ENCODE peak calls at places on chromosomes 6 and 20, in ten cellular contexts. O is activated CD4-positive, alpha-beta T cell treated with anti-CD3 and anti-CD28 coated beads, Interleukin-2, amount 50 U/mL, for 1 hour; T is tibial nerve; I is adrenal gland; F is foreskin fibroblast; U is stimulated activated CD4-positive, alpha-beta T cell treated with anti-CD3 and anti-CD28 coated beads, Interleukin-12 subunit alpha, Interleukin-12 subunit beta, amount 100 ng/mL, for 4 hours; K is mucosa of descending colon; C is GM23248; S is cardiac fibroblast; V is stomach. X is an unnamed sample.

GRCh38 chr6:90136176-90136575 is 160.5 kb downstream of the BACH2 start:
- DNase-seq in U (no peak), S (no peak), F (no peak), I (no peak), O (no peak), K (no peak), C (no peak), V (no peak), T (no peak), X (no peak)

GRCh38 chr6:126066068-126067048 is 80.0 kb downstream of the TRMT11 start:
- DNase-seq in I (peak; percentile 41), K (no peak), C (no peak), S (peak; percentile 18), O (no peak), U (no peak), T (no peak), F (no peak), V (no peak), X (no peak)

GRCh38 chr6:106082735-106083398 is 3.3 kb upstream of the PRDM1 start:
- DNase-seq in U (no peak), S (peak; percentile 94), C (peak; percentile 92), V (no peak), I (no peak), K (no peak), T (no peak), O (no peak), F (peak; percentile 88), X (no peak)

GRCh38 chr6:149899486-149899885 is 1.6 kb upstream of the RAET1E start:
- DNase-seq in T (no peak), U (no peak), S (no peak), O (no peak), V (no peak), C (no peak), K (no peak), F (no peak), I (no peak), X (no peak)

GRCh38 chr6:139407718-139408222 is 33.3 kb upstream of the CITED2 start:
- DNase-seq in I (no peak), O (no peak), U (no peak), T (no peak), K (no peak), S (peak; percentile 88), C (peak; percentile 94), V (no peak), F (peak; percentile 87), X (no peak)

GRCh38 chr6:89667872-89668556 is 29.5 kb upstream of the LYRM2 start:
- DNase-seq in I (no peak), S (peak; percentile 6), C (no peak), O (no peak), V (no peak), T (no peak), F (no peak), K (no peak), U (no peak), X (no peak)

GRCh38 chr20:38589967-38590681 is 9.1 kb downstream of the ADIG start:
- DNase-seq in S (no peak), T (no peak), I (no peak), C (no peak), U (no peak), V (no peak), F (no peak), O (no peak), K (no peak), X (no peak)

GRCh38 chr6:10862361-10862760 is 19.5 kb downstream of the GCM2 start:
- DNase-seq in U (no peak), T (no peak), I (no peak), S (no peak), K (no peak), F (no peak), V (no peak), O (no peak), C (no peak), X (no peak)

GRCh38 chr20:4021905-4022304 is 6.5 kb upstream of the RNF24 start:
- DNase-seq in V (no peak), K (no peak), T (no peak), U (no peak), F (no peak), C (peak; percentile 70), O (no peak), S (peak; percentile 54), I (no peak), X (no peak)

GRCh38 chr6:143271024-143271423 is 179.5 kb downstream of the ADAT2 start:
- DNase-seq in T (no peak), U (no peak), S (peak; percentile 76), C (peak; percentile 92), V (no peak), K (no peak), I (peak; percentile 36), O (no peak), F (peak; percentile 90), X (peak; percentile 16)

GRCh38 chr6:84798257-84798656 is 33.9 kb upstream of the TBX18 start:
- DNase-seq in O (no peak), C (no peak), T (no peak), F (peak; percentile 52), K (no peak), S (peak; percentile 85), U (no peak), I (no peak), V (no peak), X (no peak)

GRCh38 chr6:160238786-160239751 is 19.6 kb downstream of the SLC22A2 start:
- DNase-seq in O (no peak), V (no peak), I (peak; percentile 69), K (no peak), F (peak; percentile 35), U (no peak), C (no peak), S (peak; percentile 29), T (no peak), X (peak; percentile 56)

GRCh38 chr6:32622545-32623401 is 14.4 kb upstream of the HLA-DQA1 start:
- DNase-seq in O (peak; percentile 32), T (no peak), U (peak; percentile 16), V (no peak), S (peak; percentile 32), K (peak; percentile 50), I (no peak), C (peak; percentile 20), F (no peak), X (peak; percentile 24)

GRCh38 chr6:139474145-139475108 is 100.0 kb upstream of the CITED2 start:
- DNase-seq in K (no peak), S (peak; percentile 34), F (no peak), O (no peak), U (no peak), V (no peak), T (peak; percentile 16), C (peak; percentile 63), I (peak; percentile 24), X (peak; percentile 26)

GRCh38 chr6:7628479-7628878 is 38.5 kb downstream of the SNRNP48 start:
- DNase-seq in S (peak; percentile 78), V (no peak), T (no peak), C (peak; percentile 87), O (no peak), U (no peak), I (no peak), F (no peak), K (no peak), X (no peak)

GRCh38 chr6:100093405-100093804 is 99.4 kb upstream of the MCHR2 start:
- DNase-seq in O (no peak), U (no peak), C (no peak), F (no peak), S (no peak), V (no peak), K (no peak), I (no peak), T (no peak), X (no peak)

GRCh38 chr20:33019465-33020277 is 11.8 kb upstream of the BPIFB6 start:
- DNase-seq in F (no peak), C (no peak), K (no peak), V (no peak), U (no peak), I (no peak), S (no peak), O (no peak), T (no peak), X (no peak)

GRCh38 chr6:129104131-129104530 is 221.2 kb downstream of the LAMA2 start:
- DNase-seq in K (no peak), V (no peak), O (no peak), U (no peak), S (peak; percentile 92), C (peak; percentile 66), F (peak; percentile 56), T (no peak), I (no peak), X (no peak)

GRCh38 chr6:66662196-66662595 is 955.2 kb upstream of the EYS start:
- DNase-seq in S (peak; percentile 45), V (no peak), K (no peak), U (no peak), I (no peak), T (no peak), F (peak; percentile 1), C (peak; percentile 2), O (no peak), X (no peak)

GRCh38 chr6:63716169-63716568 is 80.6 kb downstream of the PHF3 start:
- DNase-seq in F (no peak), V (no peak), S (no peak), K (no peak), I (no peak), T (no peak), O (no peak), U (no peak), C (no peak), X (no peak)

GRCh38 chr20:57414867-57415592 is 23.8 kb downstream of the RBM38 start:
- DNase-seq in O (no peak), F (no peak), V (no peak), S (peak; percentile 46), C (peak; percentile 50), K (no peak), T (no peak), U (no peak), I (no peak), X (no peak)

GRCh38 chr20:50996901-50997830 is 25.7 kb downstream of the KCNG1 start:
- DNase-seq in O (no peak), T (no peak), S (peak; percentile 55), K (no peak), V (no peak), I (no peak), C (peak; percentile 81), F (no peak), U (no peak), X (no peak)

GRCh38 chr20:32582659-32583580 is 2.2 kb downstream of the NOL4L start:
- DNase-seq in C (peak; percentile 48), F (no peak), S (no peak), V (no peak), U (no peak), K (peak; percentile 45), I (no peak), O (peak; percentile 11), T (no peak), X (no peak)